ENCODE peak calls at places on chromosomes 1 and 21, in five cellular contexts. Y is naive thymus-derived CD4-positive, alpha-beta T cell; L is kidney; W is aorta; J is lower lobe of right lung. O is an unnamed sample.

GRCh38 chr1:6065093-6065878 is 19.6 kb downstream of the KCNAB2 start:
- DNase-seq in Y (no peak), L (no peak), W (peak), J (no peak), O (no peak)

GRCh38 chr1:32892368-32893197 is 6.3 kb downstream of the HPCA start:
- DNase-seq in Y (no peak), L (peak), W (peak), J (no peak), O (no peak)

GRCh38 chr1:94325379-94326302 is 88.3 kb upstream of the ARHGAP29 start:
- DNase-seq in Y (no peak), L (no peak), W (no peak), J (no peak), O (peak)

GRCh38 chr21:39132248-39132647 is 51.0 kb downstream of the PSMG1 start:
- DNase-seq in Y (no peak), L (no peak), W (no peak), J (no peak), O (peak)

GRCh38 chr1:218350909-218351616 is 5.9 kb downstream of the TGFB2 start:
- DNase-seq in Y (no peak), L (no peak), W (no peak), J (no peak), O (peak)

GRCh38 chr1:213724640-213725536 is 262.9 kb upstream of the PROX1 start:
- DNase-seq in Y (no peak), L (peak), W (no peak), J (no peak), O (peak)

GRCh38 chr1:73356485-73356884 is 841.5 kb downstream of the LRRIQ3 start:
- DNase-seq in Y (no peak), L (no peak), W (no peak), J (no peak), O (no peak)

GRCh38 chr1:161166669-161167548 is 683 bp downstream of the PPOX start:
- DNase-seq in Y (no peak), L (peak), W (peak), J (no peak), O (no peak)

GRCh38 chr1:65717815-65718454 is 74.8 kb upstream of the PDE4B start:
- DNase-seq in Y (no peak), L (no peak), W (no peak), J (no peak), O (peak)

GRCh38 chr1:17227358-17227915 is 21.5 kb upstream of the PADI3 start:
- DNase-seq in Y (no peak), L (peak), W (no peak), J (no peak), O (no peak)

GRCh38 chr1:43545686-43546387 is 15.2 kb downstream of the PTPRF start:
- DNase-seq in Y (no peak), L (peak), W (peak), J (peak), O (peak)

GRCh38 chr1:63612564-63612963 is 19.4 kb downstream of the PGM1 start:
- DNase-seq in Y (no peak), L (no peak), W (no peak), J (no peak), O (peak)

GRCh38 chr1:162130308-162130707 is 60.8 kb downstream of the NOS1AP start:
- DNase-seq in Y (no peak), L (no peak), W (no peak), J (no peak), O (no peak)

GRCh38 chr1:167663002-167663772 is 33.2 kb downstream of the RCSD1 start:
- DNase-seq in Y (no peak), L (peak), W (no peak), J (no peak), O (peak)

DNA sequence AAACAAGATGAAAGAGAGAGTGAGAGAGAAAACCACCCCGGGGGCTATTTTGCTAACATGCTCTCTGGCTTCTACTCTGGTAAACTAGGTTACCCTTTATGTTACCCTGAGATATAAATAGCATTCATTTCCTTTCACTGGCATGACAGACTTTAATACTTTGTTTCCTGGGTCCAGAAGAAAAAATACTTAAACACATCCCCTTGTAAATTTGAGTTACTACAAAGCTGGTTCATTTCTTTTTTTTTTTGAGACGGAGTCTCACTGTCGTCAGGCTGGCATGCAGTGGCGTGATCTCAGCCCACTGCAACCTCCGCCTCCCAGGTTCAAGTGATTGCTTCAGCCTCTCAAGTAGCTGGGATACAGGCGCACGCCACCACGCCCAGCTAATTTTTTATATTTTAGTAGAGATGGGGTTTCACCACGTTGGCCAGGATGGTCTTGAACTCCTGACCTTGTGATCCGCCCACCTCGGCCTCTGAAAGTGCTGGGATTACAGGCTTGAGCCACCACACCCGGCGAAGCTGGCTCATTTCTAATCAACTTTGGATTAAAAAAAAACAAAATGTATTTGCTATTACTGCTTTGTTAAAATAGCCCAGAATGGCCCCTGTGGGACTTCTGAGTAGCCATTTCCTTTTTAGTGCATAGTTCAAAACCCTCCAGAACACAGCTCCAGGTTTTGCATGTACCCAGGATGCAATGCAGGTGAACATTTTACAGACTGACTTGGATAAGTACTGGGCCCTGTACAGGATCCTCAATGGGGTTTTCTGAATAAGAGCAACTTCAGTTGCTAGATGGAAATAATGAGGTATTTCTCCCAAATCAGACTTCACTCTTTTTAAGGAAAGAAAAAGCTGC is 20.6 kb downstream of the INPP5B start:
- DNase-seq in Y (no peak), L (no peak), W (no peak), J (no peak), O (no peak)
- H3K4me3 ChIP-seq in Y (no peak), L (no peak), W (no peak), J (no peak), O (no peak)

GRCh38 chr1:159009704-159010361 is at the start of gene IFI16:
- DNase-seq in Y (no peak), L (no peak), W (no peak), J (no peak), O (peak)

GRCh38 chr1:159008744-159009188 is 941 bp upstream of the IFI16 start:
- DNase-seq in Y (no peak), L (no peak), W (no peak), J (no peak), O (no peak)

GRCh38 chr1:159010398-159010797 is 691 bp downstream of the IFI16 start:
- DNase-seq in Y (no peak), L (no peak), W (no peak), J (no peak), O (no peak)

GRCh38 chr1:159007734-159008133 is 2.0 kb upstream of the IFI16 start:
- DNase-seq in Y (no peak), L (no peak), W (no peak), J (no peak), O (no peak)

GRCh38 chr1:159009287-159009686 is 420 bp upstream of the IFI16 start:
- DNase-seq in Y (no peak), L (no peak), W (no peak), J (no peak), O (no peak)
- H3K4me3 ChIP-seq in Y (peak), L (peak), W (peak), J (peak), O (peak)

GRCh38 chr1:10900265-10900651 is 103.8 kb upstream of the CASZ1 start:
- DNase-seq in Y (no peak), L (peak), W (no peak), J (no peak), O (no peak)
- H3K4me3 ChIP-seq in Y (no peak), L (no peak), W (no peak), J (no peak), O (no peak)

GRCh38 chr21:34805157-34805556 is 136.4 kb downstream of the CLIC6 start:
- DNase-seq in Y (no peak), L (no peak), W (no peak), J (no peak), O (no peak)

GRCh38 chr21:34808569-34809204 is 139.9 kb downstream of the CLIC6 start:
- DNase-seq in Y (no peak), L (no peak), W (no peak), J (no peak), O (peak)

GRCh38 chr21:34806423-34806822 is 137.6 kb downstream of the CLIC6 start:
- DNase-seq in Y (no peak), L (no peak), W (no peak), J (no peak), O (no peak)

GRCh38 chr21:34807881-34808568 is 139.2 kb downstream of the CLIC6 start:
- DNase-seq in Y (no peak), L (peak), W (peak), J (peak), O (peak)

DNA sequence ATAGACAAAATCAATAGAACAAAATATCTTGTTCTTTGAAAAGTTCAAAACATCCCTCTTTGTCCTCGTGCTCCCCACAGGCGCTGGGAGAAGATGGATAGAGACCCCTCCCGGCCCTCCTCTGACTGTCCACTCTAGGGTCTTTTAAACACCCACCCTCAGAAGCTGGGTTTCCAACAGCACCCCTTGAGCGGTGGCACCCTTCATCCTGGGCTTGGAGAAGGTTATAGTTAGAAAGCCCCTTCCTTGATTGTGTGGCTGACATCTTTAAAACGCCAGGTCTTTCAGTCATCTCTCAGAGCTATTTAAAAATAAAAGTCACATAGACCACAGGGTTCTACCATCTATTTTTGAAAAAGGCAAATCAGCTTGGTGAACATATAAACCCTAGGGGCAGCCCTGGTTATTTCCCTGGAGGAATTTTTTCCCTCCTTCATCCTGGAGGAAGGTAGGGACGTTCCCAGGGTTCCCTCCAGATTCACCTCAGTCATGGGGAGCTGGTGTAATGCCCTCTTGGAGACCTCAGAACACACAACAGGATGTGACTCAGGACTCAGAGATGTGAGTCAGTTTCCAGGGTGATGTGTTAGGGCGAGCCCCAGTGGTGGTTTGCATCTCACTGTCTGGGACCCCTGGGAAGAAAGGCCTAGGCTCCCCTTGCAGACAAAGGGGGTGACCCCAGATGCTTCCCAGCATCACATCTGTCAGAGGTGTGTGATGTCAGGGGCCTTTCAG is 138.5 kb downstream of the CLIC6 start:
- DNase-seq in Y (no peak), L (no peak), W (peak), J (no peak), O (peak)
- H3K4me3 ChIP-seq in Y (no peak), L (no peak), W (no peak), J (no peak), O (no peak)

GRCh38 chr1:243346016-243346415 is 90.2 kb downstream of the SDCCAG8 start:
- DNase-seq in Y (no peak), L (no peak), W (no peak), J (no peak), O (no peak)

GRCh38 chr1:243343970-243344749 is 88.3 kb downstream of the SDCCAG8 start:
- DNase-seq in Y (no peak), L (no peak), W (no peak), J (no peak), O (peak)

GRCh38 chr1:243345205-243345604 is 89.4 kb downstream of the SDCCAG8 start:
- DNase-seq in Y (no peak), L (no peak), W (no peak), J (no peak), O (no peak)

GRCh38 chr1:243336163-243336562 is 80.3 kb downstream of the SDCCAG8 start:
- DNase-seq in Y (no peak), L (no peak), W (no peak), J (no peak), O (no peak)

DNA sequence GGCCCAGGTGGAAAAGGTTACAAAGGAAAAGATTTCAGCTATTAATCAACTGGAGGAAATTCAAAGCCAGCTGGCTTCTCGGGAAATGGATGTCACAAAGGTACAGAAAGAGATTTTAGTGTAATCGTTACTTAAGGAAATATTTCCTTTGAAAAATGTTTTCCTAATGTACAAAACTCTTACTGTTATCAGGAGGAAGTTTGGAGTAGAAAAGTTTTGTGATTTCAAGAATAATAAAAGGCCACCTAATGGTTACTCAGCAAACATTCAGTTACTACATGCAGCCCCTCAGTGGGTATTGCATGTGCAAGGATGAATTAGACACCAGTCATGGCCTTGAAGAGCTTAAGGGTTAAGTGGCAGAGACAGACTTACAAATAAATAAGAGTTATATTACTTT is 85.2 kb downstream of the SDCCAG8 start:
- DNase-seq in Y (no peak), L (no peak), W (no peak), J (no peak), O (peak)
- H3K4me3 ChIP-seq in Y (no peak), L (no peak), W (no peak), J (no peak), O (no peak)

GRCh38 chr1:248821641-248822040 is 4.1 kb downstream of the SH3BP5L start:
- DNase-seq in Y (no peak), L (no peak), W (no peak), J (no peak), O (no peak)
- H3K4me3 ChIP-seq in Y (no peak), L (no peak), W (no peak), J (no peak), O (peak)

GRCh38 chr1:89175601-89176256 is at the start of gene GBP7:
- DNase-seq in Y (no peak), L (no peak), W (no peak), J (no peak), O (no peak)
- H3K4me3 ChIP-seq in Y (no peak), L (no peak), W (no peak), J (no peak), O (no peak)

GRCh38 chr1:154000420-154000819 is 9.9 kb downstream of the RPS27 start:
- DNase-seq in Y (no peak), L (no peak), W (no peak), J (no peak), O (no peak)
- H3K4me3 ChIP-seq in Y (no peak), L (no peak), W (no peak), J (no peak), O (no peak)

GRCh38 chr1:91201699-91202098 is 179.9 kb upstream of the ZNF644 start:
- DNase-seq in Y (no peak), L (no peak), W (no peak), J (no peak), O (no peak)
- H3K4me3 ChIP-seq in Y (no peak), L (no peak), W (no peak), J (no peak), O (no peak)